ENCODE peak calls at places on chromosomes 16 and 17, in four cellular contexts. One of them, this sample, is unnamed.
A peak's percentile ranks its signal among the peaks of the same experiment; 100 is the strongest.

GRCh38 chr17:40354191-40355122 is 10.1 kb downstream of the GJD3 start:
- DNase-seq in K562: no peak
- DNase-seq in GM12878: no peak
- DNase-seq in HepG2: no peak
- DNase-seq in this sample: no peak

GRCh38 chr17:8122923-8123694 is 797 bp downstream of the HES7 start:
- DNase-seq in HepG2: no peak
- DNase-seq in GM12878: no peak
- DNase-seq in K562: no peak
- DNase-seq in this sample: peak; percentile 44

GRCh38 chr16:17377360-17378324 is 93.1 kb downstream of the XYLT1 start:
- DNase-seq in K562: no peak
- DNase-seq in HepG2: no peak
- DNase-seq in GM12878: peak; percentile 80
- DNase-seq in this sample: no peak

GRCh38 chr17:9676084-9676483 is 30.8 kb downstream of the USP43 start:
- DNase-seq in HepG2: peak; percentile 8
- DNase-seq in K562: no peak
- DNase-seq in GM12878: no peak
- DNase-seq in this sample: peak; percentile 46

GRCh38 chr17:41451154-41451728 is 10.5 kb upstream of the KRT38 start:
- DNase-seq in GM12878: no peak
- DNase-seq in HepG2: no peak
- DNase-seq in K562: no peak
- DNase-seq in this sample: no peak

GRCh38 chr17:33267279-33267790 is 25.8 kb downstream of the ASIC2 start:
- DNase-seq in K562: no peak
- DNase-seq in HepG2: no peak
- DNase-seq in GM12878: no peak
- DNase-seq in this sample: no peak

GRCh38 chr16:15576960-15577958 is 65.7 kb downstream of the MARF1 start:
- DNase-seq in HepG2: peak; percentile 31
- DNase-seq in K562: peak; percentile 59
- DNase-seq in GM12878: no peak
- DNase-seq in this sample: no peak

GRCh38 chr16:76162046-76162445 is 115.2 kb upstream of the CNTNAP4 start:
- DNase-seq in K562: no peak
- DNase-seq in HepG2: no peak
- DNase-seq in GM12878: no peak
- DNase-seq in this sample: no peak

GRCh38 chr16:50709061-50709695 is 15.8 kb downstream of the NOD2 start:
- DNase-seq in K562: no peak
- DNase-seq in HepG2: no peak
- DNase-seq in GM12878: no peak
- DNase-seq in this sample: no peak

GRCh38 chr17:79520134-79520892 is 90.5 kb downstream of the RBFOX3 start:
- DNase-seq in K562: no peak
- DNase-seq in HepG2: no peak
- DNase-seq in GM12878: no peak
- DNase-seq in this sample: no peak

GRCh38 chr16:27892879-27893278 is 170.6 kb downstream of the GSG1L start:
- DNase-seq in GM12878: no peak
- DNase-seq in K562: no peak
- DNase-seq in HepG2: no peak
- DNase-seq in this sample: peak; percentile 85

GRCh38 chr16:89485701-89486246 is 4.6 kb downstream of the ANKRD11 start:
- DNase-seq in K562: no peak
- DNase-seq in HepG2: no peak
- DNase-seq in GM12878: no peak
- DNase-seq in this sample: no peak

GRCh38 chr17:31535581-31535981 is 144.1 kb downstream of the RAB11FIP4 start:
- DNase-seq in K562: no peak
- DNase-seq in HepG2: no peak
- DNase-seq in GM12878: peak; percentile 63
- DNase-seq in this sample: no peak

GRCh38 chr16:48556210-48556912 is 53.6 kb downstream of the N4BP1 start:
- DNase-seq in K562: no peak
- DNase-seq in HepG2: peak; percentile 46
- DNase-seq in GM12878: no peak
- DNase-seq in this sample: no peak

GRCh38 chr17:7405413-7405881 is 1.6 kb upstream of the TMEM256 start:
- DNase-seq in HepG2: no peak
- DNase-seq in K562: peak; percentile 65
- DNase-seq in GM12878: no peak
- DNase-seq in this sample: peak; percentile 41

GRCh38 chr17:11506635-11507034 is 91.6 kb upstream of the DNAH9 start:
- DNase-seq in HepG2: peak; percentile 5
- DNase-seq in K562: peak; percentile 6
- DNase-seq in GM12878: no peak
- DNase-seq in this sample: peak; percentile 1

GRCh38 chr16:11134722-11135121 is 121.3 kb downstream of the SOCS1 start:
- DNase-seq in K562: no peak
- DNase-seq in GM12878: no peak
- DNase-seq in HepG2: no peak
- DNase-seq in this sample: no peak

GRCh38 chr17:81575836-81576235 is 23.7 kb upstream of the FAAP100 start:
- DNase-seq in K562: no peak
- DNase-seq in GM12878: no peak
- DNase-seq in HepG2: peak; percentile 59
- DNase-seq in this sample: no peak

GRCh38 chr17:21001813-21002221 is 41.0 kb downstream of the USP22 start:
- DNase-seq in HepG2: no peak
- DNase-seq in K562: no peak
- DNase-seq in GM12878: no peak
- DNase-seq in this sample: no peak

GRCh38 chr17:17514361-17514992 is 18.3 kb upstream of the RASD1 start:
- DNase-seq in GM12878: no peak
- DNase-seq in K562: no peak
- DNase-seq in HepG2: no peak
- DNase-seq in this sample: peak; percentile 55

GRCh38 chr16:58034786-58035185 is 9.2 kb downstream of the MMP15 start:
- DNase-seq in GM12878: no peak
- DNase-seq in HepG2: no peak
- DNase-seq in K562: peak; percentile 73
- DNase-seq in this sample: no peak

GRCh38 chr16:68144008-68144407 is 58.8 kb downstream of the NFATC3 start:
- DNase-seq in HepG2: no peak
- DNase-seq in K562: no peak
- DNase-seq in GM12878: no peak
- DNase-seq in this sample: no peak

GRCh38 chr16:3553138-3553923 is 23.9 kb downstream of the NLRC3 start:
- DNase-seq in K562: no peak
- DNase-seq in GM12878: no peak
- DNase-seq in HepG2: peak; percentile 7
- DNase-seq in this sample: peak; percentile 97

GRCh38 chr16:74465281-74465680 is 44.0 kb upstream of the CLEC18B start:
- DNase-seq in HepG2: no peak
- DNase-seq in GM12878: no peak
- DNase-seq in K562: no peak
- DNase-seq in this sample: no peak

GRCh38 chr16:2817496-2818277 is 650 bp downstream of the PRSS21 start:
- DNase-seq in HepG2: no peak
- DNase-seq in K562: peak; percentile 90
- DNase-seq in GM12878: no peak
- DNase-seq in this sample: no peak

GRCh38 chr17:50871898-50872297 is 5.7 kb upstream of the TOB1 start:
- DNase-seq in HepG2: no peak
- DNase-seq in K562: no peak
- DNase-seq in GM12878: no peak
- DNase-seq in this sample: no peak

GRCh38 chr16:72427001-72427785 is 255.2 kb upstream of the PMFBP1 start:
- DNase-seq in HepG2: no peak
- DNase-seq in GM12878: no peak
- DNase-seq in K562: no peak
- DNase-seq in this sample: no peak

GRCh38 chr17:81328925-81329278 is 33.8 kb upstream of the SLC38A10 start:
- DNase-seq in K562: no peak
- DNase-seq in GM12878: no peak
- DNase-seq in HepG2: no peak
- DNase-seq in this sample: no peak

GRCh38 chr16:4319454-4319853 is 3.6 kb downstream of the GLIS2 start:
- DNase-seq in K562: peak; percentile 51
- DNase-seq in GM12878: no peak
- DNase-seq in HepG2: no peak
- DNase-seq in this sample: no peak

GRCh38 chr16:17224859-17225258 is 245.9 kb downstream of the XYLT1 start:
- DNase-seq in GM12878: no peak
- DNase-seq in HepG2: no peak
- DNase-seq in K562: no peak
- DNase-seq in this sample: no peak

DNA sequence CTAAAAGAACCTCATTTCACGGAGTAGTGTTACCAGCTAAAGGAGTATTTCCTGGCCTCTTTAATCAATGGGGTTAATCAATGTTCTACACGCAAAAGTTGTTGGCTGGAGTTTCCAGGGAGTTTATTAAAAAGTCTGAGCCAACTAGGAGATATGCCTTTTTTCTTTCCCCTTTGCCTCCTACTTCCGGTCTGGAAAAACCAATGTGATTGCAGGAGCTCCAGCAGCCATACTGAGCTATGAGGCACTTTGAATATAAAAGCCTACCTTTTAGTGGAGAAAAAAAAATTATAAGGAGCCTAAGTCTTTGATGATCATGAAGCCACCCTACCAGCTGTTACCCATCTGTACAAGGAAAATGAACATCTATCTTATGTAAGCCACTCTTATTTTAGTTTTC is 17.9 kb upstream of the ERCC4 start:
- DNase-seq in GM12878: no peak
- DNase-seq in HepG2: no peak
- DNase-seq in K562: no peak
- DNase-seq in this sample: no peak
- H3K27ac ChIP-seq in GM12878: no peak overlapping the region
- H3K27ac ChIP-seq in HepG2: no peak overlapping the region
- H3K27ac ChIP-seq in K562: no peak overlapping the region
- H3K27ac ChIP-seq in this sample: no peak overlapping the region

GRCh38 chr17:44502598-44503079 is 567 bp downstream of the GPATCH8 start:
- DNase-seq in HepG2: no peak
- DNase-seq in K562: no peak
- DNase-seq in GM12878: no peak
- DNase-seq in this sample: no peak

GRCh38 chr17:44499722-44500121 is 3.5 kb downstream of the GPATCH8 start:
- DNase-seq in GM12878: no peak
- DNase-seq in K562: no peak
- DNase-seq in HepG2: no peak
- DNase-seq in this sample: no peak

GRCh38 chr17:44501866-44502265 is 1.3 kb downstream of the GPATCH8 start:
- DNase-seq in HepG2: no peak
- DNase-seq in GM12878: no peak
- DNase-seq in K562: no peak
- DNase-seq in this sample: no peak

GRCh38 chr17:44503080-44503842 is at the start of gene GPATCH8:
- DNase-seq in HepG2: peak; percentile 97
- DNase-seq in GM12878: peak; percentile 91
- DNase-seq in K562: peak; percentile 100
- DNase-seq in this sample: peak; percentile 94
- TF ChIP-seq REST in HepG2: no peak
- TF ChIP-seq REST in GM12878: no peak
- TF ChIP-seq REST in K562: no peak
- TF ChIP-seq REST in this sample: no peak

GRCh38 chr17:4161560-4162221 is 18.7 kb downstream of the CYB5D2 start:
- DNase-seq in K562: peak; percentile 30
- DNase-seq in GM12878: no peak
- DNase-seq in HepG2: no peak
- DNase-seq in this sample: peak; percentile 19
- TF ChIP-seq CREB1 in K562: no peak
- TF ChIP-seq CREB1 in GM12878: no peak
- TF ChIP-seq CREB1 in HepG2: no peak
- TF ChIP-seq CREB1 in this sample: no peak

GRCh38 chr17:49387374-49388289 is 25.6 kb upstream of the ZNF652 start:
- DNase-seq in GM12878: no peak
- DNase-seq in HepG2: no peak
- DNase-seq in K562: peak; percentile 42
- DNase-seq in this sample: no peak
- H3K27ac ChIP-seq in GM12878: peak overlapping the region; percentile 55
- H3K27ac ChIP-seq in HepG2: no peak overlapping the region
- H3K27ac ChIP-seq in K562: peak overlapping the region; percentile 45
- H3K27ac ChIP-seq in this sample: no peak overlapping the region

This sample was measured in GM23338.